ENCODE peak calls at places on chromosomes 4 and X, in six cellular contexts. Z is choroid plexus epithelial cell, O is brain microvascular endothelial cell, X is activated B cell treated with CpG ODN at 0.5 μM for 24 hours, E is neural crest cell, T is IMR-90. U is an unnamed sample.
A peak's percentile ranks its signal among the peaks of the same experiment; 100 is the strongest.

GRCh38 chrX:18026171-18026570 is 165.1 kb upstream of the RAI2 start:
- DNase-seq in Z (no peak), O (no peak), X (no peak), E (no peak), T (no peak), U (no peak)

GRCh38 chrX:119062750-119063374 is 9.9 kb upstream of the CT47C1 start:
- DNase-seq in Z (peak; percentile 49), O (peak; percentile 4), X (no peak), E (no peak), T (peak; percentile 19), U (no peak)

GRCh38 chr4:185740471-185740873 is 71.5 kb downstream of the SORBS2 start:
- DNase-seq in Z (peak; percentile 13), O (no peak), X (no peak), E (no peak), T (no peak), U (no peak)

GRCh38 chrX:134512566-134512965 is 52.6 kb downstream of the HPRT1 start:
- DNase-seq in Z (peak; percentile 83), O (peak; percentile 81), X (no peak), E (no peak), T (peak; percentile 89), U (no peak)

GRCh38 chrX:53262918-53263394 is 18.4 kb downstream of the IQSEC2 start:
- DNase-seq in Z (peak; percentile 57), O (peak; percentile 44), X (no peak), E (no peak), T (peak; percentile 55), U (no peak)

GRCh38 chrX:138191998-138192397 is 519.5 kb downstream of the FGF13 start:
- DNase-seq in Z (peak; percentile 17), O (peak; percentile 20), X (no peak), E (peak; percentile 30), T (peak; percentile 19), U (no peak)

GRCh38 chrX:74890676-74891430 is 34.4 kb downstream of the NEXMIF start:
- DNase-seq in Z (no peak), O (no peak), X (no peak), E (no peak), T (no peak), U (no peak)

GRCh38 chr4:82201805-82202636 is 171.8 kb downstream of the HNRNPD start:
- DNase-seq in Z (peak; percentile 72), O (peak; percentile 55), X (no peak), E (peak; percentile 63), T (peak; percentile 27), U (no peak)

GRCh38 chrX:42519666-42520231 is 258.2 kb downstream of the PPP1R2C start:
- DNase-seq in Z (peak; percentile 64), O (peak; percentile 67), X (no peak), E (no peak), T (peak; percentile 17), U (no peak)

GRCh38 chrX:38220024-38220935 is at the start of gene SRPX:
- DNase-seq in Z (peak; percentile 48), O (no peak), X (no peak), E (peak; percentile 21), T (peak; percentile 52), U (no peak)

GRCh38 chr4:187814737-187815465 is 180.7 kb upstream of the ZFP42 start:
- DNase-seq in Z (peak; percentile 46), O (no peak), X (no peak), E (no peak), T (peak; percentile 23), U (no peak)

GRCh38 chr4:160217352-160217751 is 1114.5 kb downstream of the RAPGEF2 start:
- DNase-seq in Z (no peak), O (no peak), X (no peak), E (no peak), T (no peak), U (no peak)

GRCh38 chr4:163941221-163941865 is 446.9 kb downstream of the TMA16 start:
- DNase-seq in Z (no peak), O (no peak), X (no peak), E (no peak), T (no peak), U (no peak)

GRCh38 chrX:112642349-112642748 is 37.4 kb downstream of the LHFPL1 start:
- DNase-seq in Z (peak; percentile 70), O (peak; percentile 55), X (no peak), E (peak; percentile 49), T (peak; percentile 75), U (no peak)

GRCh38 chr4:140861359-140862181 is 105.4 kb upstream of the TBC1D9 start:
- DNase-seq in Z (peak; percentile 95), O (peak; percentile 89), X (no peak), E (peak; percentile 70), T (peak; percentile 91), U (peak; percentile 29)

GRCh38 chr4:128597515-128597914 is 212.0 kb upstream of the JADE1 start:
- DNase-seq in Z (no peak), O (no peak), X (no peak), E (no peak), T (no peak), U (no peak)

GRCh38 chr4:147110968-147111367 is 165.3 kb upstream of the TTC29 start:
- DNase-seq in Z (peak; percentile 77), O (no peak), X (no peak), E (no peak), T (peak; percentile 47), U (no peak)

GRCh38 chrX:46553935-46554334 is 8.7 kb upstream of the ZNF674 start:
- DNase-seq in Z (no peak), O (no peak), X (no peak), E (no peak), T (no peak), U (no peak)

GRCh38 chr4:140996757-140997156 is 136.5 kb downstream of the RNF150 start:
- DNase-seq in Z (peak; percentile 79), O (peak; percentile 24), X (no peak), E (no peak), T (peak; percentile 78), U (no peak)

GRCh38 chr4:75834095-75834771 is 68.0 kb downstream of the PPEF2 start:
- DNase-seq in Z (no peak), O (no peak), X (no peak), E (no peak), T (no peak), U (no peak)

GRCh38 chrX:79325263-79325958 is 41.7 kb downstream of the ITM2A start:
- DNase-seq in Z (no peak), O (no peak), X (no peak), E (no peak), T (no peak), U (no peak)

GRCh38 chr4:6834867-6835266 is 52.3 kb downstream of the KIAA0232 start:
- DNase-seq in Z (peak; percentile 41), O (peak; percentile 29), X (no peak), E (no peak), T (peak; percentile 12), U (no peak)

GRCh38 chrX:18668468-18668867 is 3.4 kb downstream of the RS1 start:
- DNase-seq in Z (no peak), O (no peak), X (no peak), E (no peak), T (no peak), U (no peak)

GRCh38 chr4:3877236-3877635 is 111.1 kb downstream of the ADRA2C start:
- DNase-seq in Z (no peak), O (peak; percentile 8), X (no peak), E (no peak), T (no peak), U (no peak)
- TF ChIP-seq CTCF in Z (no peak), O (no peak), X (no peak), E (no peak), T (no peak), U (no peak)

GRCh38 chrX:110421499-110422455 is 63.1 kb downstream of the RTL9 start:
- DNase-seq in Z (no peak), O (no peak), X (no peak), E (no peak), T (no peak), U (no peak)
- TF ChIP-seq CTCF in Z (no peak), O (no peak), X (no peak), E (no peak), T (no peak), U (no peak)

GRCh38 chr4:76949293-76950051 is at the start of gene SEPTIN11:
- DNase-seq in Z (peak; percentile 97), O (peak; percentile 91), X (peak; percentile 77), E (peak; percentile 90), T (peak; percentile 93), U (peak; percentile 72)

GRCh38 chr4:76948441-76949292 is 885 bp upstream of the SEPTIN11 start:
- DNase-seq in Z (peak; percentile 80), O (peak; percentile 73), X (peak; percentile 56), E (peak; percentile 61), T (peak; percentile 76), U (peak; percentile 77)

GRCh38 chr4:76950846-76951321 is 1.3 kb downstream of the SEPTIN11 start:
- DNase-seq in Z (peak; percentile 67), O (no peak), X (no peak), E (no peak), T (peak; percentile 52), U (no peak)

GRCh38 chr4:76951333-76952033 is 1.9 kb downstream of the SEPTIN11 start:
- DNase-seq in Z (peak; percentile 57), O (no peak), X (no peak), E (no peak), T (no peak), U (no peak)

DNA sequence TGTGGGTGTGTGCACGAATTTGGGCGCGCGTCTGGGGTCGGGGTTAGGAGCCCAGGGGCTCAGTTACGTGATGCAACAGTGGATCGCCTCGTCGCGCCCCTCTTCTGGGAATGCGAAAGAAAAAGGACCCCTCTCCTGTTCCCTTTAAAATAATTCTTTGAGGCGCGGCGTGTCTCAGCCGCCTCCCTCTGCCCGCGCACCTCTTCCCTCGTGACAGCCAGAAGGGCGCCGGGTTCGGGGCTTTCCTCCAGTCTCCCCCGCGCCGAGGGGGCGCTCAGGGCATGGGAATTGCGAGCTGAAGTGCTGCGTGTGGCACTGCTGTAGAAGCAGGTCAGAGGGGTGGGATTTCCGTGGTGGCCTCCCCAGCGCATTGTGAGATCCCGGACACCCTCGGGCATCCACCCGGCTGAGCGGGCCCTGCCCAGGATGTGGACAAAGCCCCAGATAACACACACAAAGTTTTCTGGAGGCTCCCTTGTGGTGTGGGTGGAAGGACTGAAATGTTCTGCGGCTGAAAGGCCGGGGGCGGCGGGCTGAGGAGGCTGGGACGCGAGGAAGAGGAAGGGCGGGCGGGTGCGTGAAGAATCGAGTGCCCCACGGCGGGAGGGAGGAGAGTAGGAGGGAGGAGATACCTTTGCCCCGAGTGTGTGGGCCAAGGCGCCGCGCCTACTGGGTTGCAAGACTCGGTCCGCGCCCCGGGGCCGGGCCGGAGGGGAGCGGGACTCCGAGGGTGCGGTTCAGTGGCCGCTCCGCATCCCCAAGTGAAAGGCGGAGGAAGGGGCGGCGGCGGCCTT is 697 bp downstream of the SEPTIN11 start:
- DNase-seq in Z (peak; percentile 58), O (no peak), X (peak; percentile 40), E (peak; percentile 45), T (no peak), U (no peak)
- TF ChIP-seq CTCF in Z (peak; percentile 5), O (peak; percentile 7), X (no peak), E (no peak), T (no peak), U (peak; percentile 11)

DNA sequence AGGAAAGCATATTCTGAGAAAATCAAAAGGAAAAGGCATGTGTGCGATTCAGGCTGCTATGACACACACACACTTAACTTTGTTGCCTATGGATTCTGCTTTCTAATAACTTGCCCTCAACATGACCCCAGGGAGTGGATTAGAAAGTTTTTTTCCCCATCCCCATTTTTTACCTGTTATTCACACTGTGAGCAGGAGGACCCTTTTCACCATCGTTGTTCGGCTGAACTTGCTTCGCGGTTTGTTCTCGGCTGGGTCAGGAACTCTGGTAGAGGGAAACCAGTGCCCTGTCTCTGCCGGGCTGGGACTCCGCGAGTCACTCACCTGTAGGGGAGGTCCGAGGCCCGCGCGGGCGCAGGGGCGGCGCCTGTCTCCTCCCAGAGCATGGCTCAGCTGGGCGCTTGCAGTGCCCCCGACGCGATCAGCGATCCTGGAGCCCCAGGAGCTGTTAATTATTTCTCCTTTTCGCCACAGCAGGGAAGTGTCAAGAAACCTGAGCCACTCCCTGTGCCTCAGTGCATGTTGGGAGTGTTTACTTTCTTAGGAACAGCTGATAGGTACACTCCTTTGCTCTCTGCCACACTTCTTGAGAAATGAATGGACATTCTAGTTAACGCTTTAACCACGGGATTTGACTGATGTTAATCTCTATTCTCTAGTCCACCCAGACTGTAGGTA is at the start of gene RASSF6:
- DNase-seq in Z (peak; percentile 27), O (no peak), X (no peak), E (no peak), T (no peak), U (no peak)
- TF ChIP-seq CTCF in Z (no peak), O (no peak), X (no peak), E (no peak), T (no peak), U (no peak)